ENCODE peak calls at places on chromosomes 16 and 17, in ten cellular contexts. B, R, O, A, E, C, Q, Z, U and J are unnamed samples.

GRCh38 chr17:81518113-81518784 is 5.7 kb upstream of the ACTG1 start:
- DNase-seq in E (no peak), O (no peak), A (peak), U (no peak), Z (peak), B (peak), R (no peak), C (no peak), Q (no peak), J (no peak)

GRCh38 chr17:78879679-78880186 is 23.3 kb downstream of the CEP295NL start:
- DNase-seq in O (peak), Z (peak), C (peak), R (peak), A (peak), B (peak), Q (peak), E (peak), U (peak), J (peak)

GRCh38 chr16:12417830-12418229 is 385.9 kb downstream of the CPPED1 start:
- DNase-seq in U (no peak), E (peak), O (no peak), A (no peak), Q (no peak), R (no peak), B (peak), Z (no peak), C (no peak), J (no peak)

GRCh38 chr17:65020284-65020683 is 36.3 kb downstream of the GNA13 start:
- DNase-seq in R (peak), C (peak), B (peak), E (peak), U (peak), A (no peak), Q (no peak), Z (no peak), O (no peak), J (peak)

GRCh38 chr17:77609553-77610517 is 348.7 kb upstream of the TNRC6C start:
- DNase-seq in U (no peak), R (no peak), Q (peak), C (peak), E (no peak), B (peak), A (no peak), Z (peak), O (no peak), J (peak)

GRCh38 chr17:38749222-38750043 is 1.3 kb upstream of the PCGF2 start:
- DNase-seq in R (peak), A (peak), O (peak), U (peak), E (peak), B (peak), C (peak), Q (peak), Z (peak), J (peak)

GRCh38 chr17:80395402-80396151 is 19.4 kb upstream of the ENDOV start:
- DNase-seq in O (no peak), R (no peak), U (no peak), E (peak), Q (no peak), Z (no peak), C (no peak), B (no peak), A (no peak), J (no peak)

GRCh38 chr17:77449908-77450741 is 309.4 kb downstream of the SEC14L1 start:
- DNase-seq in Q (peak), U (peak), R (peak), Z (peak), B (peak), A (peak), E (peak), O (peak), C (peak), J (peak)

GRCh38 chr17:74930535-74931036 is 5.1 kb upstream of the OTOP3 start:
- DNase-seq in A (no peak), R (no peak), E (no peak), Z (no peak), C (no peak), U (no peak), B (no peak), Q (no peak), O (no peak), J (no peak)

GRCh38 chr17:69141802-69142472 is at the start of gene ABCA6:
- DNase-seq in Q (no peak), C (no peak), R (no peak), U (peak), E (peak), B (peak), Z (no peak), O (no peak), A (no peak), J (peak)

GRCh38 chr17:18064053-18064452 is 23.7 kb upstream of the DRG2 start:
- DNase-seq in Q (no peak), A (no peak), B (no peak), Z (no peak), E (no peak), R (no peak), U (no peak), O (no peak), C (no peak), J (no peak)

GRCh38 chr17:49015179-49015923 is 18.2 kb downstream of the IGF2BP1 start:
- DNase-seq in Q (no peak), R (no peak), O (no peak), Z (no peak), A (no peak), C (no peak), B (no peak), E (no peak), U (no peak), J (no peak)

GRCh38 chr16:56743840-56744239 is 13.9 kb downstream of the NUP93 start:
- DNase-seq in E (peak), Q (no peak), R (peak), A (no peak), O (peak), C (peak), U (no peak), B (peak), Z (no peak), J (peak)

GRCh38 chr17:1001640-1002411 is 4.9 kb downstream of the TIMM22 start:
- DNase-seq in R (peak), O (peak), Z (no peak), Q (peak), A (no peak), C (peak), B (peak), E (peak), U (peak), J (peak)

GRCh38 chr17:32604966-32605365 is 118.2 kb downstream of the CDK5R1 start:
- DNase-seq in Q (no peak), B (no peak), C (no peak), U (no peak), Z (no peak), E (no peak), O (no peak), A (no peak), R (no peak), J (no peak)

GRCh38 chr17:31319253-31319661 is 2.2 kb downstream of the EVI2A start:
- DNase-seq in O (no peak), A (no peak), C (no peak), R (no peak), Z (no peak), E (no peak), U (no peak), B (no peak), Q (no peak), J (no peak)

GRCh38 chr17:307295-307691 is 45.3 kb downstream of the RPH3AL start:
- DNase-seq in E (no peak), O (no peak), B (no peak), R (no peak), U (no peak), Q (no peak), A (no peak), C (no peak), Z (no peak), J (no peak)

GRCh38 chr17:45972531-45972930 is 26.5 kb upstream of the STH start:
- DNase-seq in E (no peak), C (no peak), A (no peak), O (no peak), B (no peak), Q (no peak), Z (no peak), R (no peak), U (no peak), J (no peak)

GRCh38 chr16:50680556-50680893 is 587 bp downstream of the SNX20 start:
- DNase-seq in R (no peak), O (no peak), U (no peak), B (no peak), A (no peak), Z (no peak), C (no peak), Q (no peak), E (no peak), J (no peak)

GRCh38 chr16:48117217-48118105 is 38.3 kb downstream of the ABCC12 start:
- DNase-seq in R (no peak), B (peak), C (no peak), A (no peak), E (peak), Z (peak), Q (no peak), U (peak), O (no peak), J (peak)

GRCh38 chr16:62256406-62256805 is 220.2 kb upstream of the CDH8 start:
- DNase-seq in R (no peak), E (no peak), Z (no peak), A (no peak), O (no peak), B (no peak), U (peak), Q (no peak), C (no peak), J (no peak)

GRCh38 chr17:50708050-50709000 is 611 bp upstream of the ANKRD40 start:
- DNase-seq in C (peak), R (no peak), A (no peak), U (peak), Z (no peak), Q (no peak), B (peak), O (peak), E (no peak), J (peak)

GRCh38 chr17:1713878-1714487 is 3.8 kb upstream of the TLCD2 start:
- DNase-seq in O (no peak), E (peak), U (peak), R (peak), Q (peak), C (peak), A (peak), B (peak), Z (peak), J (peak)

GRCh38 chr17:14919049-14919545 is 346.0 kb downstream of the PMP22 start:
- DNase-seq in Q (no peak), U (peak), Z (no peak), C (no peak), O (no peak), B (no peak), R (no peak), A (no peak), E (no peak), J (no peak)

GRCh38 chr16:11632455-11632921 is 35.8 kb upstream of the SNN start:
- DNase-seq in Q (peak), U (peak), B (peak), A (peak), Z (peak), E (peak), R (peak), C (peak), O (peak), J (peak)

GRCh38 chr17:74117999-74118421 is 85.5 kb upstream of the RPL38 start:
- DNase-seq in A (no peak), E (no peak), R (no peak), Q (no peak), O (no peak), C (no peak), Z (no peak), U (no peak), B (no peak), J (no peak)

GRCh38 chr17:68437979-68438877 is 19.1 kb downstream of the WIPI1 start:
- DNase-seq in R (peak), C (no peak), O (peak), E (peak), Q (no peak), Z (peak), U (peak), B (peak), A (no peak), J (peak)

GRCh38 chr16:19753815-19754643 is 36.0 kb downstream of the IQCK start:
- DNase-seq in C (no peak), E (peak), R (peak), B (no peak), Q (peak), Z (peak), U (peak), A (no peak), O (no peak), J (peak)

GRCh38 chr17:59074494-59074893 is 32.2 kb downstream of the TRIM37 start:
- DNase-seq in B (peak), A (no peak), Q (no peak), R (peak), U (peak), E (peak), O (no peak), C (peak), Z (no peak), J (peak)

GRCh38 chr16:1003551-1004347 is 22.2 kb downstream of the SOX8 start:
- DNase-seq in Z (no peak), E (no peak), Q (no peak), B (no peak), A (no peak), O (no peak), U (peak), C (no peak), R (peak), J (no peak)

GRCh38 chr16:57727610-57728009 is 8.0 kb upstream of the KATNB1 start:
- DNase-seq in Q (no peak), Z (no peak), E (no peak), B (no peak), O (no peak), U (no peak), C (no peak), R (no peak), A (no peak), J (no peak)

GRCh38 chr17:34364741-34365140 is 1.7 kb upstream of the CCL1 start:
- DNase-seq in Z (no peak), B (no peak), A (no peak), O (no peak), C (no peak), E (no peak), U (no peak), Q (no peak), R (no peak), J (no peak)

GRCh38 chr17:39678340-39679116 is 9.3 kb downstream of the PGAP3 start:
- DNase-seq in O (no peak), U (no peak), C (no peak), B (no peak), Z (peak), R (no peak), A (no peak), Q (no peak), E (no peak), J (no peak)

GRCh38 chr17:45686250-45686649 is 97.9 kb upstream of the CRHR1 start:
- DNase-seq in O (no peak), B (no peak), Z (no peak), E (no peak), U (no peak), Q (no peak), C (no peak), A (no peak), R (no peak), J (no peak)

DNA sequence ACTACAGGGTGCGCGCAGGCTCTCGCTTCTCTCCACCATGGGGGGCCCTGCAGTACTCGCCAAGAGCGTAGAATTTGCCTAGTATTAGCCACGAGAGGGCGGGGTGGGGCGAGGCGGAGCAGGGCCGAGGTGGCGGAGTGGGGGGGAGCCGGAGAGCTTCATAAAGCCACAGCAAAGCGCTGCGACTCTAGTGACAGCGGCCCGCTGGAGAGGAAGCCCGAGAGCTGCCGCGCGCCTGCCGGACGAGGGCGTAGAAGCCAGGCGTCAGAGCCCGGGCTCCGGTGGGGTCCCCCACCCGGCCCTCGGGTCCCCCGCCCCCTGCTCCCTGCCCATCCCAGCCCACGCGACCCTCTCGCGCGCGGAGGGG is at the start of gene TBX21:
- DNase-seq in R (no peak), O (peak), A (no peak), E (no peak), B (peak), Q (peak), U (peak), Z (peak), C (peak), J (no peak)
- H3K4me3 ChIP-seq in R (no peak), O (peak), A (peak), E (no peak), B (no peak), Q (peak), U (no peak), Z (peak), C (no peak), J (no peak)

GRCh38 chr16:83402969-83403368 is 404.8 kb upstream of the HSBP1 start:
- DNase-seq in B (peak), A (no peak), O (no peak), R (peak), E (peak), C (peak), U (peak), Q (no peak), Z (no peak), J (peak)

GRCh38 chr16:83403751-83404150 is 404.0 kb upstream of the HSBP1 start:
- DNase-seq in O (no peak), B (peak), U (peak), A (no peak), R (peak), Q (no peak), Z (no peak), E (peak), C (peak), J (peak)

GRCh38 chr16:83402160-83402794 is 405.5 kb upstream of the HSBP1 start:
- DNase-seq in E (no peak), C (peak), U (no peak), A (no peak), B (peak), Z (no peak), R (peak), O (no peak), Q (no peak), J (peak)

GRCh38 chr16:83397601-83398000 is 410.2 kb upstream of the HSBP1 start:
- DNase-seq in Z (no peak), U (no peak), R (no peak), Q (no peak), E (peak), B (peak), C (no peak), A (no peak), O (no peak), J (no peak)

DNA sequence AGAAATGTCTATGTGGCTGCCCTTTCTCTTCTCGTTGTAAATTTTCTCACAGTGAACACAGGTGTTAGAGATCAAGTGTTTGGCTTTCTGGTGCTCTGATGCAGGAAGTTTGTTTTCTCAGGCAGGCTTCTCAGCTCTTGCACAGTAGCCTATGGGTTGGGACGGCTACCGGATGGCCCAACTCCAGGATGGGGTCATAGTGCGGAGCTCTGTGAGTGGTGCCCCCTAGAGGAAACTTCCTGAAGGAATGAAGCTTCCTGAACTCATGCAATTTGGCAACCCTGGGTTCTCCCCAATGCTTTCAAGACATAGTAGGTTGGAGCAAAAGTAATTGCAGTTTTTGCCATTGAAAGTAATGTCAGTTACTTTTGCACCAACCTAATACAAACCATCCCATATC is 407.5 kb upstream of the HSBP1 start:
- DNase-seq in Q (no peak), R (no peak), E (peak), O (no peak), U (peak), B (no peak), C (no peak), Z (no peak), A (no peak), J (no peak)
- TF ChIP-seq CTCF in Q (no peak), R (no peak), E (no peak), O (no peak), U (peak), B (no peak), C (no peak), Z (no peak), A (no peak), J (no peak)

DNA sequence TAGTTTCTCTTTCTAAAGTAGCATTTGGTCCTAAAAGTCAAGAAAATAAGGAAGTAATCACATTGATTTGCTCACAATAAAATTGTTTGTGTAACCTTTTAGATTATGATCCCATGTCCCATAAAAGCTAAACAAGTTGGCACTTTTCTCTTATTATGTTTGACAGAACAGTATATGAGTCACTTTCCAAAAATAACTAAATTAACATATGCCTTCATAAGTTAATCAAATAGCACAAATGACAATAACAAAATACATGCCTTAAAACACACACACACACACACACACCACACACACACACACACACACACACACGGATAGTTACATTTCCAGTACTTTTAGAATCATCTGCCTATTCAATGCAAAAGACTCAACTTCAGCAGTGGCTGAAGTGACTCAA is 2.8 kb downstream of the MED13 start:
- DNase-seq in Q (no peak), O (no peak), U (peak), B (peak), E (peak), C (peak), Z (no peak), A (no peak), R (peak), J (peak)
- H3K4me3 ChIP-seq in Q (peak), O (peak), U (peak), B (peak), E (peak), C (peak), Z (peak), A (no peak), R (peak), J (peak)

GRCh38 chr17:8224891-8225812 is 14.8 kb upstream of the AURKB start:
- DNase-seq in U (no peak), Z (no peak), E (no peak), Q (no peak), B (no peak), O (no peak), A (no peak), C (no peak), R (no peak), J (no peak)

GRCh38 chr17:8222380-8222629 is 11.9 kb upstream of the AURKB start:
- DNase-seq in Z (no peak), C (no peak), R (no peak), E (no peak), U (no peak), A (no peak), Q (no peak), B (no peak), O (no peak), J (no peak)

GRCh38 chr17:8222630-8223355 is 12.4 kb upstream of the AURKB start:
- DNase-seq in Z (peak), B (peak), E (peak), A (peak), Q (peak), C (peak), U (peak), R (peak), O (peak), J (peak)

GRCh38 chr17:8221663-8222379 is 11.4 kb upstream of the AURKB start:
- DNase-seq in U (peak), E (peak), C (peak), R (peak), B (peak), O (peak), Z (peak), Q (peak), A (peak), J (peak)

DNA sequence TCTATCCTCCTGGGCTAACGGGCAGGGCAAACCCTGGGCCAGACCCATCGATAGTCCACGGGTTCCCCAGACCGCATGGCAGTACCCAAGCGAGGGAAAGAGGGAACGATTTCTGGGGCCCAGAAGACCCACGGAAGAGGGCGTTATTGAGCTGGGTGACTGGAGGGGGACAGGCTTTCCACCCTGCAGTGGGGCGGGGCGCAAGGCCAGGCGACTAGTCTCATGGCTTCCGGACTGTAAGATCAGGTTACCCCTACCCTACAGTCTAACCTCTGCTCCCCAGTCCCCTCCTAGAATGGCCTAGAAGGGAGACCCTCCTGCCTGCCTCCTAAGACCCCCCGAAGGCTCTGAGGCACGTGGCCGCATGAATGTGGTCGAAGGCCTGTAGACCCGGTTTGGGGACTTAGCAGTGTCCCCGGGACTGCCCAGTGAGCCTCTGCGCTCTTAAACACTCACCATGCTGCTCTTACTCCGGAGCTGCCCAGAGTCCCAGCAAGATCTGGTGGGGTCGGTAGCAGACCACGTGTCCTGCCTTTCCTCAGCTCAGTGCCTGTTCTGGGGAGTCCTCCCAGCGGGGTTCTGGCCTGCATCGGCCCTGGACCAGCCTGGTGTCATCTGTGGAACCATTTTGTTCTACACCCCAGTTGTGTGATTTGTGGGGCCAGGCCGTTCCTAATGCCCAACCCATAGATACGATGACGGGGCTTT is 13.1 kb upstream of the AURKB start:
- DNase-seq in B (peak), Z (peak), E (peak), U (peak), O (peak), Q (peak), C (peak), R (peak), A (peak), J (no peak)
- TF ChIP-seq CTCF in B (peak), Z (no peak), E (peak), U (peak), O (no peak), Q (no peak), C (peak), R (peak), A (no peak), J (no peak)